ENCODE peak calls at places on chromosomes 1 and 21, in four cellular contexts. D is right lobe of liver, B is adrenal gland, R is heart right ventricle. W is an unnamed sample.

GRCh38 chr1:154962238-154962678 is 676 bp upstream of the PYGO2 start:
- DNase-seq in D (peak; percentile 61), B (peak; percentile 79), R (no peak), W (peak; percentile 41)

GRCh38 chr21:35197191-35197590 is 148.1 kb upstream of the RUNX1 start:
- DNase-seq in D (no peak), B (no peak), R (no peak), W (peak; percentile 50)

GRCh38 chr1:94321662-94322061 is 84.3 kb upstream of the ARHGAP29 start:
- DNase-seq in D (no peak), B (no peak), R (no peak), W (peak; percentile 82)

GRCh38 chr1:37096523-37096922 is 62.2 kb upstream of the GRIK3 start:
- DNase-seq in D (no peak), B (no peak), R (no peak), W (no peak)

GRCh38 chr21:38282921-38283320 is 26.1 kb downstream of the KCNJ15 start:
- DNase-seq in D (no peak), B (no peak), R (no peak), W (peak; percentile 48)

GRCh38 chr1:184622136-184622823 is 132.4 kb downstream of the EDEM3 start:
- DNase-seq in D (no peak), B (peak; percentile 93), R (peak; percentile 65), W (peak; percentile 97)

GRCh38 chr1:208179850-208180416 is 64.3 kb downstream of the PLXNA2 start:
- DNase-seq in D (no peak), B (no peak), R (no peak), W (no peak)

GRCh38 chr1:172357753-172358152 is 62.7 kb upstream of the C1orf105 start:
- DNase-seq in D (no peak), B (no peak), R (no peak), W (no peak)

GRCh38 chr1:97942161-97943123 is 21.6 kb upstream of the DPYD start:
- DNase-seq in D (no peak), B (no peak), R (no peak), W (no peak)

GRCh38 chr1:213123532-213123931 is 72.5 kb downstream of the RPS6KC1 start:
- DNase-seq in D (no peak), B (no peak), R (no peak), W (peak; percentile 30)

GRCh38 chr1:27527857-27528700 is 38.1 kb upstream of the WASF2 start:
- DNase-seq in D (no peak), B (peak; percentile 79), R (peak; percentile 61), W (peak; percentile 66)

GRCh38 chr1:66000033-66000637 is 207.4 kb downstream of the PDE4B start:
- DNase-seq in D (no peak), B (no peak), R (no peak), W (no peak)

GRCh38 chr1:219292341-219292740 is 118.7 kb downstream of the LYPLAL1 start:
- DNase-seq in D (no peak), B (no peak), R (no peak), W (no peak)

GRCh38 chr1:203410117-203410900 is 59.4 kb upstream of the FMOD start:
- DNase-seq in D (no peak), B (no peak), R (no peak), W (no peak)

GRCh38 chr21:24225432-24225831 is 1381.8 kb downstream of the MRPL39 start:
- DNase-seq in D (no peak), B (no peak), R (no peak), W (peak; percentile 2)

GRCh38 chr1:172682812-172683211 is 23.9 kb downstream of the FASLG start:
- DNase-seq in D (no peak), B (no peak), R (no peak), W (no peak)

GRCh38 chr1:117416004-117416403 is 48.8 kb downstream of the MAN1A2 start:
- DNase-seq in D (no peak), B (no peak), R (no peak), W (peak; percentile 10)

GRCh38 chr1:170168263-170168662 is 22.5 kb downstream of the NTMT2 start:
- DNase-seq in D (no peak), B (no peak), R (no peak), W (peak; percentile 28)

GRCh38 chr1:169048043-169048442 is 58.4 kb upstream of the ATP1B1 start:
- DNase-seq in D (no peak), B (no peak), R (no peak), W (no peak)

GRCh38 chr1:16031551-16031950 is 9.7 kb downstream of the CLCNKA start:
- DNase-seq in D (no peak), B (no peak), R (no peak), W (no peak)

GRCh38 chr1:16032388-16033100 is 10.7 kb downstream of the CLCNKA start:
- DNase-seq in D (peak; percentile 83), B (peak; percentile 95), R (peak; percentile 87), W (peak; percentile 93)

GRCh38 chr1:16029288-16029687 is 7.5 kb downstream of the CLCNKA start:
- DNase-seq in D (no peak), B (no peak), R (no peak), W (no peak)

GRCh38 chr1:16026723-16027484 is 5.1 kb downstream of the CLCNKA start:
- DNase-seq in D (no peak), B (no peak), R (no peak), W (no peak)

DNA sequence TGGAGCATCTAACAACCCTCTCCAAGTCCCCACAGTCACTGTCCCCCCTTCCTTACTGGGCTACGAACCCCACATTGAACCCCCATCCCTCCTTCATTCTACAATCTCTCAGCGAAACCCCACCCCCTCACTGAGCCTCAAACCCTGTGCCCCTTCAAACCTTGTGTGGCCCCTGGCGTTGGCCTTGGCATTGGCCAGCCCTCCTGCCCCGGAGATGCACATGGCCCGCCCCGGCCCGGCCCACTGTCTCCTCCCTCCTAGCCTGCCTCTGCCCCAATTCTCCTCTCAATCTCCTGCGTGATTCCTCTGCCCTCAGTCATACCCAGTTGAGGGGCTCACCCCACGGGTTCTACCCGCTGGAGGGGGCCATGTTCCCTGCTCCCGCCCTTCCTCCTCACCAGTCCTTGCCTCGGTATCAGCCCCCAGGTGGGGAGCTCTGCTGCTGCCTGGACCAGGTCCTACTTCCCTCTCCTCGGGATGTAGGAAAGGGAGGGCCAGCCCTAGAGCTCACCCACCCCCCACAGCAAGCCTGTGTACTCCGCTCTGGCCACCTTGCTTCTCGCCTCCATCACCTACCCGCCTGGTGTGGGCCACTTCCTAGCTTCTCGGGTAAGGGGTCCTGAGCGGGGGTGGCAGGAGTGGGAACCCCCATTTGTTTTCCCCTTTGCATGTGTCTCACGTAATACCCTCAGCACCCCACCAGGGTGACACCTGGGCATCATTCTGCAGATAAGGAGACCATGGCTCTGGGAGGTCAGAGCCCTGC is 6.6 kb downstream of the CLCNKA start:
- DNase-seq in D (no peak), B (no peak), R (no peak), W (no peak)
- H3K4me3 ChIP-seq in D (no peak overlapping the region), B (no peak overlapping the region), R (no peak overlapping the region), W (no peak overlapping the region)

GRCh38 chr1:248890549-248891498 is 15.2 kb upstream of the PGBD2 start:
- DNase-seq in D (no peak), B (no peak), R (no peak), W (no peak)

GRCh38 chr1:248897412-248898337 is 8.4 kb upstream of the PGBD2 start:
- DNase-seq in D (no peak), B (no peak), R (no peak), W (no peak)

GRCh38 chr1:248891758-248892157 is 14.3 kb upstream of the PGBD2 start:
- DNase-seq in D (no peak), B (no peak), R (no peak), W (no peak)

GRCh38 chr1:248892590-248892989 is 13.4 kb upstream of the PGBD2 start:
- DNase-seq in D (no peak), B (no peak), R (no peak), W (no peak)

DNA sequence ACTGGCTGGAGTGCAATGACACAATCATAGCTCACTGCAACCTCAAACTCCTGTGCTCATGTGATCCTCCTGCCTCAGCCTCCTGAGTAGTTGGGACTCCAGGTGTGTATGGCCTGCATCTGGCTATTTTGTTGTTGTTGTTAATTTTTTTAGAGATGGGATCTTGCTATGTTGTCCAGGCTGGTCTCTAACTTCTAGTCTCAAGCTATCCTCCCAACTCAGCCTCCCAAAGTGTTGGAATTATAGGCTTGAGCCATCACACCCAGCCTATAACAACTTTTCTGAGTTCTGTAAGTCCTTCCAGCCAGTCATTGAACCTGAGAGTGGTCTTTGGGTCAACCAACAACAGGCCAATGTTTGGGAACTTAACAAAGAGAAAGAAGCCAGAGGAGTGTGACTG is 11.2 kb upstream of the PGBD2 start:
- DNase-seq in D (no peak), B (no peak), R (no peak), W (no peak)
- TF ChIP-seq CTCF in D (no peak), B (no peak), R (no peak), W (no peak)

DNA sequence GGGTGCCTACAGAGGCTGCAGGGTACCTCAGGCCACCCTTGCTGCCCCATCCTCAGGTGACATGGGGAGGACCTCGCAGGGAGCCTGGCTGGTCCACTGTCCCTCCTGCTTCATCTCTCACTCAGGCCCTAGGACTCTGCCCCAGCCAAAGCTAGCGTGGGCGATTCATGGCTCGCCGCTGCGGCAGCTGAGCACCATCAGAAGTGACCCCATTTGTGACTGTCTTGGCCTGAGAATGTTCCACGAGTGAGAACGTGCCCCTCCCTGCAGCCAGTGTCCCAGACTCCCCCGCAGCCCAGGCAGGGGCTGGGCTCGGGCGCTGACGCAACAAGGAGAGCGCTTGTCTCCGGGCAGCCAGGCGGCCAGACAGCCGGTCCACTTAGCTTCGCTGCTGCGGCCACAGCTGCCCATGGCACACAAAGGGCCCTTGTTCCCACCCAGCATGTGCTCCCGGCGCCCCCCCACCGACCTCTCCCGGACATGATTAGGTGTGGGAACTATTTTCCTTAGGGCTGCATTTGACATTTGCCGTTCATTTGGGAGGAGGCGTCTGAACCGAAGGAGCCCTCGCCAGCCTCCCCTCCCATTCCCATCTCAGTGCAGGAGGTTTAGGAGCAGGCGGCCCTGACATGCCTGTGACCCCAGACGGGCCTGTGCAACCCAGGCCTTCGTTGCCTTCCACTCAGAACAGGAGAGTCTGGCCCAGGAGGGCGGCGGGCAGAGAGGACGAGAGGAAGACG is 19.3 kb upstream of the POFUT2 start:
- DNase-seq in D (peak; percentile 62), B (peak; percentile 91), R (peak; percentile 83), W (peak; percentile 75)
- H3K4me3 ChIP-seq in D (no peak overlapping the region), B (no peak overlapping the region), R (no peak overlapping the region), W (no peak overlapping the region)

DNA sequence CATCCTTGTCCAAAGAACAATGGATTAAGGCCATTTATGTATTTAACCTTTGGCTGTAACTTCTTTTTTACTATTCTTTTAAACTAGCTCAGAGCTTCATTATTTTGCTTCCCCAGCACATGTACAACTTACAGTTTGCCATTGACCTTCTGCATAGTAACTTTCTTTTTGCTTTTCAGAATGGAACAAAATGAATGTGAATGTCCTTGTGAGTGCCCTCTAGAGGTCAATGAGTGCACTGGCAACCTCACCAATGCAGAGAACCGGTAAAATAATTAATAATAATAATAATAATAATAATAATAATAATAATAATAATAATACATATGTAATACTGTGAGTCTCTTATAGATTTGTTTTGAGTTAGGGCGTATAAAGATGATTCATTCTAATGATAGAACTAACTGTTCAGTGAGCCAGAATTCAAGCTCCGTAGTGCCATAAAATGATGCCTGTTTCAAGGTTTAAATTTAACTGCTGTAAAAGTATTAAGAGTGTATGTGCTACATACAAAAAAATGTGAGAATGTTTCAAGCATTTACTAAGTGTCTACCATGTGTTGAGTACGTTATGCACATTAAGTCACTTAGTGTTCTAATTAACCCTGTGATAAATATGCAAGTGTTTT is 69.0 kb upstream of the RAVER2 start:
- DNase-seq in D (no peak), B (no peak), R (no peak), W (peak; percentile 16)
- TF ChIP-seq CTCF in D (peak; percentile 76), B (peak; percentile 67), R (peak; percentile 70), W (peak; percentile 63)

W was measured in foreskin fibroblast.